ENCODE peak calls at places on chromosomes 16 and 17, in seven cellular contexts. D is lung, L is suprapubic skin, G is heart left ventricle, I is neural progenitor cell, E is uterus, Z is Peyer's patch. Y is an unnamed sample.

GRCh38 chr16:24668481-24669001 is 60.9 kb upstream of the TNRC6A start:
- DNase-seq in D (no peak), L (no peak), G (no peak), I (no peak), E (peak; percentile 81), Z (no peak), Y (no peak)

GRCh38 chr16:4048481-4048880 is 67.8 kb downstream of the ADCY9 start:
- DNase-seq in D (no peak), L (no peak), G (no peak), I (no peak), E (no peak), Z (no peak), Y (no peak)

GRCh38 chr16:85168732-85169256 is 56.5 kb upstream of the CIBAR2 start:
- DNase-seq in D (no peak), L (peak; percentile 86), G (peak; percentile 82), I (peak; percentile 86), E (peak; percentile 80), Z (no peak), Y (peak; percentile 66)

GRCh38 chr16:29745126-29745852 is 501 bp downstream of the C16orf54 start:
- DNase-seq in D (no peak), L (peak; percentile 60), G (no peak), I (no peak), E (no peak), Z (no peak), Y (no peak)

GRCh38 chr16:76293980-76294690 is 16.9 kb downstream of the CNTNAP4 start:
- DNase-seq in D (no peak), L (no peak), G (no peak), I (no peak), E (no peak), Z (no peak), Y (no peak)

GRCh38 chr16:89052824-89053724 is 40.6 kb upstream of the ACSF3 start:
- DNase-seq in D (no peak), L (no peak), G (no peak), I (no peak), E (no peak), Z (no peak), Y (no peak)

GRCh38 chr17:57608369-57609124 is 136.6 kb downstream of the CCDC182 start:
- DNase-seq in D (no peak), L (no peak), G (no peak), I (peak; percentile 47), E (no peak), Z (no peak), Y (no peak)

GRCh38 chr16:30096105-30096861 is at the start of gene YPEL3:
- DNase-seq in D (peak; percentile 90), L (peak; percentile 92), G (peak; percentile 96), I (peak; percentile 99), E (peak; percentile 92), Z (peak; percentile 95), Y (peak; percentile 86)

GRCh38 chr16:67464565-67464964 is 16.4 kb downstream of the ATP6V0D1 start:
- DNase-seq in D (no peak), L (no peak), G (no peak), I (no peak), E (no peak), Z (no peak), Y (no peak)

GRCh38 chr16:70749681-70750601 is 51.0 kb downstream of the VAC14 start:
- DNase-seq in D (no peak), L (no peak), G (no peak), I (peak; percentile 65), E (peak; percentile 68), Z (no peak), Y (no peak)

GRCh38 chr16:17222756-17223411 is 247.9 kb downstream of the XYLT1 start:
- DNase-seq in D (no peak), L (no peak), G (peak; percentile 35), I (no peak), E (no peak), Z (no peak), Y (no peak)

GRCh38 chr17:68175416-68175815 is 72.4 kb upstream of the AMZ2 start:
- DNase-seq in D (no peak), L (no peak), G (no peak), I (no peak), E (no peak), Z (no peak), Y (no peak)

GRCh38 chr17:14547556-14547955 is 246.7 kb downstream of the HS3ST3B1 start:
- DNase-seq in D (no peak), L (no peak), G (no peak), I (no peak), E (no peak), Z (no peak), Y (no peak)

GRCh38 chr16:84177740-84178070 is 9.2 kb downstream of the TAF1C start:
- DNase-seq in D (no peak), L (no peak), G (no peak), I (no peak), E (peak; percentile 21), Z (no peak), Y (no peak)

GRCh38 chr16:67186550-67186950 is 2.8 kb upstream of the MATCAP1 start:
- DNase-seq in D (no peak), L (no peak), G (no peak), I (no peak), E (no peak), Z (no peak), Y (no peak)

GRCh38 chr17:68733241-68734176 is 132.3 kb upstream of the FAM20A start:
- DNase-seq in D (no peak), L (no peak), G (peak; percentile 44), I (peak; percentile 35), E (no peak), Z (no peak), Y (no peak)

GRCh38 chr17:73394523-73395450 is 83.0 kb upstream of the CDC42EP4 start:
- DNase-seq in D (no peak), L (no peak), G (no peak), I (no peak), E (no peak), Z (no peak), Y (no peak)

DNA sequence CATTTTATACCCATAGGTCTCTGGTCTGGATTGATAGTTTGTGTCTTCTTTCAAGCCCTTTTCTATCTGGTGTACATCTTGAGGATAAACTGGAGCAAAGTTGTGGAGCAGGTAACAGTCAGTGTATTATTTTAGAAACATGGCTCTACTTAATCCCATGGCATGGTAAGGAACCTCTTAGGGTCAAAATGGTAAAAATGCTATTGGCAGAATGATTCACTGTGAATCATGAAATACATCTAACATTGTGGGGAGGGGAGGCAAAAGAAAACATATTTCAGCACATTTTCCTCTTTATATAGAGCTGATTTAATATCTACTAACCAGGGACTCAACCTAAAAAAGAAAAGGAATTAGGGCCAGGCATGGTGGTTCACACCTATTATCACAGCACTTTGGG is 17.9 kb upstream of the ALDH3A2 start:
- DNase-seq in D (no peak), L (no peak), G (no peak), I (no peak), E (no peak), Z (no peak), Y (no peak)
- H3K27ac ChIP-seq in D (no peak overlapping the region), L (no peak overlapping the region), G (no peak overlapping the region), I (no peak overlapping the region), E (no peak overlapping the region), Z (no peak overlapping the region), Y (no peak overlapping the region)

GRCh38 chr17:30947796-30948195 is 23.0 kb upstream of the RNF135 start:
- DNase-seq in D (no peak), L (no peak), G (no peak), I (no peak), E (no peak), Z (no peak), Y (no peak)

GRCh38 chr17:30939059-30939689 is 17.4 kb downstream of the ADAP2 start:
- DNase-seq in D (no peak), L (no peak), G (peak; percentile 42), I (no peak), E (no peak), Z (no peak), Y (no peak)

DNA sequence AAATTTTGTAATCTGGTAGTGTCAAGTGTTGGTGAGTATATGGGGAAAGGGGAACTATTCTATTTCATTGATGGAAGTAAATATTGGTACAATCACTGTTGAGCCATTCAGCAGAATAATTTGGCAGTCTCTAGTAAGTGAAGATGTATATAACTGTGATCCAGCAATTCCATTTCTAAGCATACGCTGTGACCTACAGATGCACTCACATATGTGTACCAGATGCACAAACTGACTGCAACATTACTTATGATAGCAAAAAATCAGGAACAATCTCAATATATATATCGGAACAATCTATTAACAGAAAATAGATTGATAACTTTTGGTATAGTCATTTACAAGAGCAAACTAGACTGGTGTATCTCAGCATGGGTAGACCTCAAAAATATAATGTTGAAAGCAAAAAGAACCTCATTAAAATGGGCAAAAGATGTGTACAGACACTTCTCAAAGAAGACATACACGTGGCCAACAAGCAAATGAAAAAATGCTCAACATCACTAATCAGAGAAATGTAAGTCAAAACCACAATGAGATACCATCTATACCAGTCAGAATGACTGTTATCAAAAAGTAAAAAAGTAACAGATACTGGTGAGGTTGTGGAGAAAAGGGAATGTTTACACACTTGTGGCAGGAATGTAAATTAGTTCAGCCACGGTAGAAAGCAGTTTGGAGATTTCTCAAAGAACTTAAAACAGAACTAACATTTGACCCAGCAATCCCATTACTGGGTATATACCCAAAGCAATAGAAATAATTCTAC is 20.8 kb downstream of the ADAP2 start:
- DNase-seq in D (no peak), L (no peak), G (no peak), I (no peak), E (no peak), Z (no peak), Y (no peak)
- TF ChIP-seq CTCF in D (no peak), L (no peak), G (no peak), I (no peak), E (no peak), Z (no peak), Y (no peak)

DNA sequence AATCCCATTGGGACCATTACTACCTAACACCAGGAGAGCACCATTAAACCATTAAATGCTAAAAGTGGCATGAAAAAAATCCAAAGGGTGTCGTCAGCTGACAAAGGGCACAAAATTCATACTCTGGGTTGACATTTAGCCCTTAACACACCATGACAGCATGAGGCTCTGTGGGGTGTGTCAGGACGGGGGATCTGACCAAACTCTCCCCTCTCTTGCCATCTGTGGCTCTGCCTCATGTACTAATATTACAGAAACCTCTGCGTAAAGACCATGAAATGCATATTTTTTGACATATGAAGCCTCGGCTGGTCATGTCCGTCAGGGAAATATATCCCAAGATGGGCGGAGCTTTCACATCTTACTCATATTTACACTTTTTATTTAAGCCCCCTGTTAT is 237.4 kb upstream of the ZFHX3 start:
- DNase-seq in D (no peak), L (no peak), G (no peak), I (no peak), E (no peak), Z (no peak), Y (no peak)
- H3K27ac ChIP-seq in D (no peak overlapping the region), L (no peak overlapping the region), G (no peak overlapping the region), I (no peak overlapping the region), E (no peak overlapping the region), Z (no peak overlapping the region), Y (no peak overlapping the region)

DNA sequence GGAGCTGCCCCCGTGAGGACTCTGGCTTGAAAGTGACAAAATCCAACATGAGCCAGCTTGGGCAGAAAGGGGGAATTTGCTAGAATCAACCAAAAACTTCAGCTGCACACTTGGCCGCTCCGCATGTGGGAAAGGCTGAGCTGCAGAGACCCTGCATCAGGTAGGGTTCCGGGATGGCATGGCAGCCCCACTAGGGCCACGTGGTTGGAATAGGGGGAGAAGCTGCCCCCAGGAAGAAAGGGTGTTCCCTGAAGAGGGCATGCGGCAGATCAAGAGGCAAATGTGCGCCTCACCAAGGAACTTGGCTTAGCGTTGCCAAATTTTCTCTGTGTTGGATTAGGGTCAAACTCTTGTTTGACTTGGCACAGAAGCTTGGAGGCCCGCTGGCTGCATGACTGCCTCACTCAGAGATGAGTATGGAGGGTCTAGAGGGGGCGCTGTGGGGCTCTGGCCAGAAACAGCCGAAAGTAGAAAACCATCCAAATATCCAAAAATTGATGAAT is 29.2 kb upstream of the WFIKKN2 start:
- DNase-seq in D (no peak), L (no peak), G (no peak), I (peak; percentile 42), E (no peak), Z (no peak), Y (no peak)
- TF ChIP-seq CTCF in D (no peak), L (no peak), G (no peak), I (peak; percentile 49), E (no peak), Z (no peak), Y (no peak)

Y was measured in RWPE2.